ENCODE peak calls at places on chromosome 21, in ten cellular contexts. One of them, this sample, is unnamed.

GRCh38 chr21:38266732-38267131 is 9.9 kb downstream of the KCNJ15 start:
- DNase-seq in SK-N-SH: no peak
- DNase-seq in mammary epithelial cell: no peak
- DNase-seq in HCT116: no peak
- DNase-seq in neural progenitor cell: no peak
- DNase-seq in HepG2: no peak
- DNase-seq in IMR-90: peak
- DNase-seq in DND-41: no peak
- DNase-seq in fibroblast of lung: peak
- DNase-seq in K562: no peak
- DNase-seq in this sample: no peak

GRCh38 chr21:31110430-31110829 is 72.2 kb upstream of the KRTAP19-8 start:
- DNase-seq in neural progenitor cell: no peak
- DNase-seq in SK-N-SH: no peak
- DNase-seq in K562: no peak
- DNase-seq in DND-41: no peak
- DNase-seq in fibroblast of lung: no peak
- DNase-seq in mammary epithelial cell: no peak
- DNase-seq in IMR-90: no peak
- DNase-seq in HCT116: no peak
- DNase-seq in HepG2: no peak
- DNase-seq in this sample: no peak

GRCh38 chr21:38925923-38926322 is 120.2 kb downstream of the ETS2 start:
- DNase-seq in HepG2: no peak
- DNase-seq in IMR-90: peak
- DNase-seq in neural progenitor cell: no peak
- DNase-seq in DND-41: peak
- DNase-seq in fibroblast of lung: peak
- DNase-seq in K562: no peak
- DNase-seq in HCT116: no peak
- DNase-seq in SK-N-SH: no peak
- DNase-seq in mammary epithelial cell: peak
- DNase-seq in this sample: no peak

GRCh38 chr21:15250384-15250783 is 185.6 kb upstream of the NRIP1 start:
- DNase-seq in neural progenitor cell: no peak
- DNase-seq in HepG2: no peak
- DNase-seq in HCT116: no peak
- DNase-seq in IMR-90: peak
- DNase-seq in mammary epithelial cell: peak
- DNase-seq in K562: no peak
- DNase-seq in fibroblast of lung: peak
- DNase-seq in DND-41: no peak
- DNase-seq in SK-N-SH: no peak
- DNase-seq in this sample: peak

GRCh38 chr21:46637952-46638746 is 2.7 kb downstream of the PRMT2 start:
- DNase-seq in fibroblast of lung: peak
- DNase-seq in DND-41: no peak
- DNase-seq in mammary epithelial cell: no peak
- DNase-seq in SK-N-SH: no peak
- DNase-seq in IMR-90: no peak
- DNase-seq in neural progenitor cell: no peak
- DNase-seq in HCT116: no peak
- DNase-seq in K562: no peak
- DNase-seq in HepG2: no peak
- DNase-seq in this sample: no peak

GRCh38 chr21:17476006-17476405 is 36.8 kb upstream of the CXADR start:
- DNase-seq in neural progenitor cell: no peak
- DNase-seq in mammary epithelial cell: no peak
- DNase-seq in DND-41: no peak
- DNase-seq in SK-N-SH: no peak
- DNase-seq in K562: no peak
- DNase-seq in HCT116: no peak
- DNase-seq in fibroblast of lung: no peak
- DNase-seq in IMR-90: no peak
- DNase-seq in HepG2: peak
- DNase-seq in this sample: no peak

GRCh38 chr21:21682172-21682571 is 684.0 kb downstream of the NCAM2 start:
- DNase-seq in DND-41: no peak
- DNase-seq in IMR-90: peak
- DNase-seq in mammary epithelial cell: no peak
- DNase-seq in fibroblast of lung: peak
- DNase-seq in SK-N-SH: no peak
- DNase-seq in neural progenitor cell: no peak
- DNase-seq in HCT116: no peak
- DNase-seq in HepG2: no peak
- DNase-seq in K562: no peak
- DNase-seq in this sample: no peak

GRCh38 chr21:30434033-30434631 is 4.1 kb downstream of the KRTAP13-4 start:
- DNase-seq in HepG2: no peak
- DNase-seq in DND-41: peak
- DNase-seq in fibroblast of lung: peak
- DNase-seq in IMR-90: no peak
- DNase-seq in HCT116: no peak
- DNase-seq in SK-N-SH: peak
- DNase-seq in mammary epithelial cell: peak
- DNase-seq in K562: peak
- DNase-seq in neural progenitor cell: peak
- DNase-seq in this sample: no peak

GRCh38 chr21:33325222-33326067 is 675 bp downstream of the IFNAR1 start:
- DNase-seq in mammary epithelial cell: peak
- DNase-seq in SK-N-SH: peak
- DNase-seq in IMR-90: peak
- DNase-seq in fibroblast of lung: peak
- DNase-seq in DND-41: peak
- DNase-seq in neural progenitor cell: no peak
- DNase-seq in HepG2: peak
- DNase-seq in K562: no peak
- DNase-seq in HCT116: no peak
- DNase-seq in this sample: peak

GRCh38 chr21:38913120-38913975 is 107.6 kb downstream of the ETS2 start:
- DNase-seq in fibroblast of lung: peak
- DNase-seq in K562: peak
- DNase-seq in mammary epithelial cell: peak
- DNase-seq in neural progenitor cell: peak
- DNase-seq in DND-41: no peak
- DNase-seq in HepG2: no peak
- DNase-seq in IMR-90: peak
- DNase-seq in HCT116: peak
- DNase-seq in SK-N-SH: peak
- DNase-seq in this sample: no peak

GRCh38 chr21:38979271-38980196 is 173.8 kb downstream of the ETS2 start:
- DNase-seq in K562: no peak
- DNase-seq in neural progenitor cell: peak
- DNase-seq in HCT116: no peak
- DNase-seq in fibroblast of lung: peak
- DNase-seq in HepG2: no peak
- DNase-seq in IMR-90: peak
- DNase-seq in SK-N-SH: no peak
- DNase-seq in mammary epithelial cell: peak
- DNase-seq in DND-41: peak
- DNase-seq in this sample: no peak

GRCh38 chr21:32592929-32593502 is 7.7 kb upstream of the TCP10L start:
- DNase-seq in neural progenitor cell: no peak
- DNase-seq in mammary epithelial cell: no peak
- DNase-seq in fibroblast of lung: no peak
- DNase-seq in SK-N-SH: no peak
- DNase-seq in IMR-90: no peak
- DNase-seq in DND-41: no peak
- DNase-seq in HepG2: peak
- DNase-seq in HCT116: no peak
- DNase-seq in K562: no peak
- DNase-seq in this sample: no peak

GRCh38 chr21:37223804-37224345 is 43.3 kb downstream of the VPS26C start:
- DNase-seq in mammary epithelial cell: no peak
- DNase-seq in DND-41: no peak
- DNase-seq in IMR-90: no peak
- DNase-seq in fibroblast of lung: no peak
- DNase-seq in K562: no peak
- DNase-seq in SK-N-SH: no peak
- DNase-seq in HepG2: no peak
- DNase-seq in neural progenitor cell: no peak
- DNase-seq in HCT116: no peak
- DNase-seq in this sample: no peak

GRCh38 chr21:37367758-37368535 is 1.4 kb downstream of the DYRK1A start:
- DNase-seq in DND-41: peak
- DNase-seq in IMR-90: peak
- DNase-seq in mammary epithelial cell: peak
- DNase-seq in HepG2: no peak
- DNase-seq in neural progenitor cell: peak
- DNase-seq in fibroblast of lung: peak
- DNase-seq in HCT116: no peak
- DNase-seq in SK-N-SH: peak
- DNase-seq in K562: peak
- DNase-seq in this sample: no peak

GRCh38 chr21:43190544-43191340 is 21.9 kb downstream of the CRYAA start:
- DNase-seq in HepG2: no peak
- DNase-seq in HCT116: no peak
- DNase-seq in SK-N-SH: no peak
- DNase-seq in IMR-90: no peak
- DNase-seq in K562: no peak
- DNase-seq in mammary epithelial cell: no peak
- DNase-seq in neural progenitor cell: no peak
- DNase-seq in fibroblast of lung: no peak
- DNase-seq in DND-41: no peak
- DNase-seq in this sample: no peak

GRCh38 chr21:33234618-33235520 is 5.1 kb downstream of the IFNAR2 start:
- DNase-seq in mammary epithelial cell: no peak
- DNase-seq in fibroblast of lung: no peak
- DNase-seq in SK-N-SH: no peak
- DNase-seq in HCT116: no peak
- DNase-seq in K562: no peak
- DNase-seq in IMR-90: no peak
- DNase-seq in HepG2: no peak
- DNase-seq in DND-41: no peak
- DNase-seq in neural progenitor cell: no peak
- DNase-seq in this sample: no peak

GRCh38 chr21:38797470-38797869 is 8.3 kb upstream of the ETS2 start:
- DNase-seq in fibroblast of lung: peak
- DNase-seq in SK-N-SH: peak
- DNase-seq in HCT116: peak
- DNase-seq in IMR-90: no peak
- DNase-seq in K562: peak
- DNase-seq in DND-41: no peak
- DNase-seq in mammary epithelial cell: peak
- DNase-seq in neural progenitor cell: no peak
- DNase-seq in HepG2: peak
- DNase-seq in this sample: no peak

GRCh38 chr21:41709965-41710822 is 56.7 kb downstream of the RIPK4 start:
- DNase-seq in HCT116: no peak
- DNase-seq in HepG2: no peak
- DNase-seq in K562: no peak
- DNase-seq in IMR-90: no peak
- DNase-seq in DND-41: no peak
- DNase-seq in mammary epithelial cell: no peak
- DNase-seq in neural progenitor cell: no peak
- DNase-seq in SK-N-SH: no peak
- DNase-seq in fibroblast of lung: no peak
- DNase-seq in this sample: no peak
- H2AFZ ChIP-seq in HCT116: no peak
- H2AFZ ChIP-seq in HepG2: no peak
- H2AFZ ChIP-seq in K562: no peak
- H2AFZ ChIP-seq in IMR-90: no peak
- H2AFZ ChIP-seq in DND-41: no peak
- H2AFZ ChIP-seq in mammary epithelial cell: peak
- H2AFZ ChIP-seq in neural progenitor cell: no peak
- H2AFZ ChIP-seq in SK-N-SH: no peak
- H2AFZ ChIP-seq in fibroblast of lung: no peak
- H2AFZ ChIP-seq in this sample: no peak

GRCh38 chr21:28442624-28443023 is 550.1 kb downstream of the LTN1 start:
- DNase-seq in neural progenitor cell: no peak
- DNase-seq in DND-41: no peak
- DNase-seq in HCT116: no peak
- DNase-seq in mammary epithelial cell: peak
- DNase-seq in IMR-90: peak
- DNase-seq in K562: no peak
- DNase-seq in HepG2: no peak
- DNase-seq in SK-N-SH: no peak
- DNase-seq in fibroblast of lung: peak
- DNase-seq in this sample: no peak
- H3K9ac ChIP-seq in neural progenitor cell: no peak
- H3K9ac ChIP-seq in DND-41: no peak
- H3K9ac ChIP-seq in HCT116: no peak
- H3K9ac ChIP-seq in mammary epithelial cell: no peak
- H3K9ac ChIP-seq in IMR-90: no peak
- H3K9ac ChIP-seq in K562: no peak
- H3K9ac ChIP-seq in HepG2: no peak
- H3K9ac ChIP-seq in SK-N-SH: no peak
- H3K9ac ChIP-seq in fibroblast of lung: no peak
- H3K9ac ChIP-seq in this sample: no peak

GRCh38 chr21:45207839-45208626 is 79.7 kb downstream of the POFUT2 start:
- DNase-seq in K562: no peak
- DNase-seq in mammary epithelial cell: no peak
- DNase-seq in fibroblast of lung: no peak
- DNase-seq in SK-N-SH: no peak
- DNase-seq in IMR-90: no peak
- DNase-seq in HCT116: no peak
- DNase-seq in neural progenitor cell: no peak
- DNase-seq in DND-41: no peak
- DNase-seq in HepG2: no peak
- DNase-seq in this sample: no peak
- H3K4me2 ChIP-seq in K562: no peak
- H3K4me2 ChIP-seq in mammary epithelial cell: no peak
- H3K4me2 ChIP-seq in fibroblast of lung: no peak
- H3K4me2 ChIP-seq in SK-N-SH: no peak
- H3K4me2 ChIP-seq in IMR-90: peak
- H3K4me2 ChIP-seq in HCT116: no peak
- H3K4me2 ChIP-seq in neural progenitor cell: no peak
- H3K4me2 ChIP-seq in DND-41: no peak
- H3K4me2 ChIP-seq in HepG2: no peak
- H3K4me2 ChIP-seq in this sample: no peak

GRCh38 chr21:35525443-35525842 is 476.3 kb upstream of the RUNX1 start:
- DNase-seq in K562: no peak
- DNase-seq in HepG2: no peak
- DNase-seq in neural progenitor cell: no peak
- DNase-seq in DND-41: peak
- DNase-seq in IMR-90: peak
- DNase-seq in SK-N-SH: no peak
- DNase-seq in HCT116: peak
- DNase-seq in mammary epithelial cell: peak
- DNase-seq in fibroblast of lung: no peak
- DNase-seq in this sample: peak

GRCh38 chr21:35530726-35531125 is 481.6 kb upstream of the RUNX1 start:
- DNase-seq in HepG2: no peak
- DNase-seq in mammary epithelial cell: no peak
- DNase-seq in IMR-90: no peak
- DNase-seq in K562: no peak
- DNase-seq in HCT116: no peak
- DNase-seq in fibroblast of lung: no peak
- DNase-seq in neural progenitor cell: no peak
- DNase-seq in DND-41: no peak
- DNase-seq in SK-N-SH: no peak
- DNase-seq in this sample: no peak

GRCh38 chr21:35529141-35529863 is 480.2 kb upstream of the RUNX1 start:
- DNase-seq in HCT116: no peak
- DNase-seq in mammary epithelial cell: no peak
- DNase-seq in SK-N-SH: no peak
- DNase-seq in IMR-90: peak
- DNase-seq in HepG2: no peak
- DNase-seq in fibroblast of lung: peak
- DNase-seq in neural progenitor cell: no peak
- DNase-seq in DND-41: peak
- DNase-seq in K562: no peak
- DNase-seq in this sample: no peak

GRCh38 chr21:35528109-35529042 is 479.3 kb upstream of the RUNX1 start:
- DNase-seq in SK-N-SH: no peak
- DNase-seq in neural progenitor cell: no peak
- DNase-seq in HCT116: no peak
- DNase-seq in HepG2: no peak
- DNase-seq in mammary epithelial cell: no peak
- DNase-seq in K562: no peak
- DNase-seq in fibroblast of lung: no peak
- DNase-seq in DND-41: peak
- DNase-seq in IMR-90: peak
- DNase-seq in this sample: no peak

GRCh38 chr21:35527358-35527757 is 478.3 kb upstream of the RUNX1 start:
- DNase-seq in HepG2: no peak
- DNase-seq in DND-41: peak
- DNase-seq in SK-N-SH: no peak
- DNase-seq in K562: no peak
- DNase-seq in IMR-90: no peak
- DNase-seq in fibroblast of lung: no peak
- DNase-seq in neural progenitor cell: no peak
- DNase-seq in HCT116: no peak
- DNase-seq in mammary epithelial cell: no peak
- DNase-seq in this sample: no peak
- H2AFZ ChIP-seq in HepG2: no peak
- H2AFZ ChIP-seq in DND-41: peak
- H2AFZ ChIP-seq in SK-N-SH: peak
- H2AFZ ChIP-seq in K562: no peak
- H2AFZ ChIP-seq in IMR-90: no peak
- H2AFZ ChIP-seq in fibroblast of lung: no peak
- H2AFZ ChIP-seq in neural progenitor cell: no peak
- H2AFZ ChIP-seq in HCT116: no peak
- H2AFZ ChIP-seq in mammary epithelial cell: no peak
- H2AFZ ChIP-seq in this sample: no peak